ENCODE peak calls at places on chromosome 3, in ten cellular contexts. Y is bronchial epithelial cell, W is A549, B is astrocyte of the cerebellum, P is astrocyte of the spinal cord, T is lower lobe of right lung, Q is transverse colon, V is fibroblast of villous mesenchyme, G is lower leg skin, I is NT2/D1. M is an unnamed sample.

GRCh38 chr3:3165241-3165640 is 14.2 kb downstream of the CRBN start:
- DNase-seq in Y (no peak), W (no peak), B (no peak), P (no peak), T (no peak), Q (no peak), V (no peak), G (no peak), I (no peak), M (no peak)

GRCh38 chr3:150073031-150073430 is 102.3 kb upstream of the PFN2 start:
- DNase-seq in Y (no peak), W (no peak), B (no peak), P (no peak), T (no peak), Q (no peak), V (no peak), G (no peak), I (no peak), M (no peak)

GRCh38 chr3:19994796-19995195 is 17.3 kb downstream of the PP2D1 start:
- DNase-seq in Y (peak), W (no peak), B (no peak), P (no peak), T (no peak), Q (no peak), V (no peak), G (no peak), I (no peak), M (no peak)

GRCh38 chr3:103337179-103337845 is 902.5 kb downstream of the ZPLD1 start:
- DNase-seq in Y (no peak), W (no peak), B (no peak), P (no peak), T (no peak), Q (no peak), V (no peak), G (no peak), I (no peak), M (no peak)

GRCh38 chr3:30710017-30710416 is 103.6 kb downstream of the TGFBR2 start:
- DNase-seq in Y (no peak), W (no peak), B (no peak), P (no peak), T (no peak), Q (no peak), V (no peak), G (no peak), I (no peak), M (no peak)

GRCh38 chr3:18189651-18190050 is 235.5 kb downstream of the SATB1 start:
- DNase-seq in Y (no peak), W (no peak), B (peak), P (peak), T (no peak), Q (no peak), V (peak), G (no peak), I (no peak), M (peak)

GRCh38 chr3:125119752-125120369 is 64.1 kb upstream of the HEG1 start:
- DNase-seq in Y (no peak), W (no peak), B (no peak), P (peak), T (no peak), Q (no peak), V (peak), G (no peak), I (no peak), M (no peak)

GRCh38 chr3:142952272-142953193 is 10.9 kb downstream of the PAQR9 start:
- DNase-seq in Y (no peak), W (no peak), B (no peak), P (no peak), T (no peak), Q (no peak), V (no peak), G (no peak), I (no peak), M (no peak)

GRCh38 chr3:108985844-108986243 is 32.2 kb upstream of the GUCA1C start:
- DNase-seq in Y (peak), W (no peak), B (no peak), P (no peak), T (no peak), Q (no peak), V (no peak), G (no peak), I (no peak), M (no peak)

GRCh38 chr3:131326307-131326706 is 55.3 kb upstream of the NUDT16 start:
- DNase-seq in Y (peak), W (no peak), B (no peak), P (peak), T (no peak), Q (no peak), V (no peak), G (no peak), I (no peak), M (no peak)

GRCh38 chr3:107235923-107236315 is 141.3 kb upstream of the CCDC54 start:
- DNase-seq in Y (peak), W (peak), B (peak), P (peak), T (no peak), Q (peak), V (peak), G (no peak), I (peak), M (peak)

GRCh38 chr3:23248594-23249131 is 45.5 kb downstream of the UBE2E2 start:
- DNase-seq in Y (no peak), W (no peak), B (no peak), P (no peak), T (no peak), Q (no peak), V (no peak), G (no peak), I (no peak), M (no peak)
- H3K4me3 ChIP-seq in Y (no peak), W (no peak), B (no peak), P (no peak), T (no peak), Q (no peak), V (no peak), G (no peak), I (no peak), M (no peak)

GRCh38 chr3:46168583-46168982 is 39.5 kb downstream of the CCR1 start:
- DNase-seq in Y (no peak), W (no peak), B (no peak), P (peak), T (no peak), Q (no peak), V (peak), G (no peak), I (no peak), M (no peak)

GRCh38 chr3:46163551-46163981 is 44.5 kb downstream of the CCR1 start:
- DNase-seq in Y (peak), W (no peak), B (no peak), P (no peak), T (no peak), Q (no peak), V (peak), G (no peak), I (peak), M (no peak)

DNA sequence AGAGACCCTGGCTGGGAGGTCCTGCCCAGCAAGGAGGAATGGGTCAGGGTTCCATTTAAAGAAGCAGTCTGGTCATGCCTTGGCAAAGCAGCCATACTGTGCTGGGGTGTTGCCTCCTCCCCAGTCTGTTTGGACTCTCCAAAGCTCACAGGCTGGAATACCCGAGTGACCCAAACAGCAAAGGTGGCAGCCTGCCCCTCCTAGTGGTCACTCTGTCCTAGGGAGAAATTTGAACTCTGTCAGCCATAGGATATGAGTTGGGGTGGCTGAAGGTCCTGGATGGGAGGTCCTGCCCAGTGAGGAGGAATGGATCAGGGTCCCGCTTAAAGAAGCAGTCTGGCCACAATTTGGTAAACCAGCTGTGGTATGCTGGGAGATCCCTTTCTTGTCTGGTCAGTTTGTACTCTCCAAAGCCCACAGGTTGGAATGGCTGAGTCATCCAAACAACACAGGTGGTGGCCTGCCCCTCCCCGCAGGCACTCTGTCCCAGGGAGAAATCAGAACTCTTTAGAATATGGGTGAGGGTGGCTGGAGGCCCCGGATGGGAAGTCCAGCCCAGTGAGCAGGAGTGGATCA is 45.0 kb downstream of the CCR1 start:
- DNase-seq in Y (peak), W (no peak), B (no peak), P (no peak), T (no peak), Q (no peak), V (peak), G (no peak), I (no peak), M (no peak)
- H3K4me3 ChIP-seq in Y (no peak), W (no peak), B (no peak), P (no peak), T (no peak), Q (no peak), V (no peak), G (no peak), I (no peak), M (no peak)

GRCh38 chr3:27681249-27681748 is 40.8 kb downstream of the EOMES start:
- DNase-seq in Y (peak), W (peak), B (peak), P (peak), T (no peak), Q (no peak), V (peak), G (no peak), I (peak), M (peak)
- H3K4me3 ChIP-seq in Y (peak), W (peak), B (no peak), P (peak), T (peak), Q (no peak), V (peak), G (no peak), I (no peak), M (peak)

GRCh38 chr3:72055436-72055835 is 270.5 kb upstream of the PROK2 start:
- DNase-seq in Y (no peak), W (no peak), B (no peak), P (no peak), T (no peak), Q (no peak), V (no peak), G (no peak), I (no peak), M (no peak)

GRCh38 chr3:72050048-72050632 is 265.2 kb upstream of the PROK2 start:
- DNase-seq in Y (no peak), W (no peak), B (no peak), P (no peak), T (no peak), Q (no peak), V (no peak), G (no peak), I (no peak), M (no peak)

GRCh38 chr3:72054976-72055375 is 270.0 kb upstream of the PROK2 start:
- DNase-seq in Y (no peak), W (no peak), B (no peak), P (no peak), T (no peak), Q (no peak), V (no peak), G (no peak), I (no peak), M (no peak)

GRCh38 chr3:72050771-72051170 is 265.8 kb upstream of the PROK2 start:
- DNase-seq in Y (no peak), W (no peak), B (no peak), P (no peak), T (no peak), Q (no peak), V (no peak), G (no peak), I (no peak), M (no peak)

GRCh38 chr3:72052841-72053409 is 268.0 kb upstream of the PROK2 start:
- DNase-seq in Y (peak), W (no peak), B (no peak), P (no peak), T (no peak), Q (no peak), V (no peak), G (no peak), I (no peak), M (no peak)
- H3K4me3 ChIP-seq in Y (no peak), W (no peak), B (no peak), P (no peak), T (no peak), Q (no peak), V (no peak), G (no peak), I (no peak), M (no peak)

GRCh38 chr3:52986049-52986448 is 59.8 kb downstream of the SFMBT1 start:
- DNase-seq in Y (no peak), W (no peak), B (no peak), P (no peak), T (no peak), Q (no peak), V (no peak), G (no peak), I (no peak), M (no peak)

GRCh38 chr3:52982839-52983238 is 63.0 kb downstream of the SFMBT1 start:
- DNase-seq in Y (no peak), W (no peak), B (no peak), P (no peak), T (no peak), Q (no peak), V (no peak), G (no peak), I (no peak), M (no peak)

GRCh38 chr3:52986938-52987337 is 58.9 kb downstream of the SFMBT1 start:
- DNase-seq in Y (peak), W (no peak), B (no peak), P (peak), T (no peak), Q (no peak), V (peak), G (no peak), I (no peak), M (no peak)

GRCh38 chr3:52983336-52983807 is 62.5 kb downstream of the SFMBT1 start:
- DNase-seq in Y (no peak), W (no peak), B (no peak), P (no peak), T (no peak), Q (peak), V (no peak), G (no peak), I (no peak), M (peak)

DNA sequence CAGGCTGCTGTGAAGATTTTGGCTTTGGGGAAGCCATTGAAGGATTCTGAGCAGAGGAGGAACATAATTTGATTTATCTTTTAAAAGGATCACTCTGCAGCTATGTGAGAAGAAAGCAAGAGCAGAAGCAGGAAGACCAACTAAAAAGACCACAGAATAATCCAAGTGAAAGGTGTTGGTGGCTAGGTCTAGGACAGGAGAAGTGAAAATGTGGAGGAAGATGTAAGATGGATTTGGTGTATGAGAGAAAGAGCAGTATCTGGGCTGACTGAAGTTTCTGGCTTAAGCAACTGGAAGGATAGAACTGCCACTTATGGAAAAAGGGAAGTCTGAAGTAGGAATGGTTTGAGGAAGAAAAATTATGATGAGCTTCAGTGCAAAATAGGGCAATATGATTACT is 62.0 kb downstream of the SFMBT1 start:
- DNase-seq in Y (no peak), W (no peak), B (no peak), P (no peak), T (no peak), Q (no peak), V (no peak), G (no peak), I (no peak), M (no peak)
- H3K4me3 ChIP-seq in Y (no peak), W (no peak), B (no peak), P (no peak), T (no peak), Q (no peak), V (no peak), G (no peak), I (no peak), M (no peak)

DNA sequence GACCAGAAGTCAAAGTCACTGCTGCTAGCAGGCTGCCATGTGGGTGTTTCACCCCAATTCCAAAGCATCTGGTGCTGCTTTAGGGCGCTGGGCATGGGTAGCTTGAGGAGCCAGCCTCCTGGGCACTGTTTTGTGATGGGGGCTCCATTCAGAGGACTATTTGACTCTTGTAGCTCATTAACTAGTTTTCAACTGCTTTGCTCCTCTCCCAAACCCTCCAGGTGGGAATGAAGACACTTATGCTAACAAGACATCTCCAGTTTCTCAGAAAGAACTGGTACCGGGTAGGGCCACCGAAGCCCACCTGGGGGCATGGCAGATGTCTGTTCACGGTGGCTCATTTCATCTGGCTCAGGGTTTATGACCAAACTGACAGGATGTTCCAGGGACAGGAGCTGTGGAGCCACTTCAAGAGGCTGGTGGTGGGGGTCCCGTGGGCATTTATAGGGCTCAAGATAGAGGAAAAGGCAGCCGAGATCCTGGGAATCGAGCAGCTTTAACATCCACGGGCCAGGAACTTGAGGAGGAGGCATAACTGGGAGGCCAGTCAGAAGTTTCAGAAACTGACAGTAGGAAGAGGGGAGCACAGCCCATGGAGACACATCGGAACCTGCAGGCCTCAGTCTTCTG is 17.7 kb downstream of the AMOTL2 start:
- DNase-seq in Y (no peak), W (no peak), B (no peak), P (no peak), T (no peak), Q (no peak), V (no peak), G (no peak), I (no peak), M (no peak)
- H3K4me3 ChIP-seq in Y (no peak), W (no peak), B (no peak), P (no peak), T (peak), Q (no peak), V (no peak), G (no peak), I (no peak), M (no peak)

GRCh38 chr3:23221136-23221535 is 18.0 kb downstream of the UBE2E2 start:
- DNase-seq in Y (no peak), W (no peak), B (no peak), P (no peak), T (no peak), Q (no peak), V (no peak), G (no peak), I (no peak), M (no peak)
- H3K4me3 ChIP-seq in Y (no peak), W (no peak), B (no peak), P (no peak), T (peak), Q (no peak), V (no peak), G (no peak), I (no peak), M (no peak)

GRCh38 chr3:12993623-12994356 is 79.4 kb downstream of the IQSEC1 start:
- DNase-seq in Y (no peak), W (peak), B (no peak), P (peak), T (peak), Q (peak), V (no peak), G (no peak), I (peak), M (no peak)

GRCh38 chr3:12991481-12991837 is 81.8 kb downstream of the IQSEC1 start:
- DNase-seq in Y (no peak), W (no peak), B (no peak), P (no peak), T (no peak), Q (no peak), V (no peak), G (no peak), I (no peak), M (no peak)

GRCh38 chr3:12993022-12993622 is 80.1 kb downstream of the IQSEC1 start:
- DNase-seq in Y (no peak), W (peak), B (no peak), P (no peak), T (no peak), Q (peak), V (no peak), G (no peak), I (peak), M (no peak)

GRCh38 chr3:12991861-12992281 is 81.4 kb downstream of the IQSEC1 start:
- DNase-seq in Y (no peak), W (no peak), B (no peak), P (no peak), T (no peak), Q (peak), V (no peak), G (no peak), I (no peak), M (no peak)

GRCh38 chr3:12992629-12993021 is 80.6 kb downstream of the IQSEC1 start:
- DNase-seq in Y (no peak), W (no peak), B (no peak), P (no peak), T (no peak), Q (peak), V (no peak), G (no peak), I (no peak), M (no peak)
- H3K4me3 ChIP-seq in Y (no peak), W (peak), B (no peak), P (no peak), T (peak), Q (no peak), V (no peak), G (no peak), I (peak), M (no peak)

M was measured in Jurkat, Clone E6-1.